ENCODE peak calls at places on chromosome 11, in eight cellular contexts. One of them, this sample, is unnamed.

GRCh38 chr11:119147604-119148333 is 1.1 kb upstream of the ABCG4 start:
- DNase-seq in esophagus squamous epithelium: no peak
- DNase-seq in mesendoderm: peak
- DNase-seq in stomach: no peak
- DNase-seq in heart right ventricle: no peak
- DNase-seq in K562: no peak
- DNase-seq in right cardiac atrium: peak
- DNase-seq in naive thymus-derived CD4-positive, alpha-beta T cell: no peak
- DNase-seq in this sample: no peak

GRCh38 chr11:64021742-64022067 is 14.0 kb upstream of the FLRT1 start:
- DNase-seq in heart right ventricle: no peak
- DNase-seq in K562: no peak
- DNase-seq in right cardiac atrium: no peak
- DNase-seq in mesendoderm: no peak
- DNase-seq in stomach: no peak
- DNase-seq in esophagus squamous epithelium: no peak
- DNase-seq in naive thymus-derived CD4-positive, alpha-beta T cell: no peak
- DNase-seq in this sample: no peak

GRCh38 chr11:73520358-73521061 is 77.4 kb downstream of the FAM168A start:
- DNase-seq in naive thymus-derived CD4-positive, alpha-beta T cell: no peak
- DNase-seq in mesendoderm: no peak
- DNase-seq in right cardiac atrium: no peak
- DNase-seq in stomach: no peak
- DNase-seq in K562: no peak
- DNase-seq in heart right ventricle: no peak
- DNase-seq in esophagus squamous epithelium: no peak
- DNase-seq in this sample: no peak

GRCh38 chr11:2521081-2521480 is 76.3 kb downstream of the KCNQ1 start:
- DNase-seq in K562: no peak
- DNase-seq in mesendoderm: no peak
- DNase-seq in naive thymus-derived CD4-positive, alpha-beta T cell: no peak
- DNase-seq in heart right ventricle: peak
- DNase-seq in esophagus squamous epithelium: no peak
- DNase-seq in right cardiac atrium: peak
- DNase-seq in stomach: peak
- DNase-seq in this sample: no peak

GRCh38 chr11:1771273-1771672 is 7.5 kb upstream of the CTSD start:
- DNase-seq in heart right ventricle: no peak
- DNase-seq in stomach: peak
- DNase-seq in K562: no peak
- DNase-seq in naive thymus-derived CD4-positive, alpha-beta T cell: no peak
- DNase-seq in esophagus squamous epithelium: no peak
- DNase-seq in right cardiac atrium: no peak
- DNase-seq in mesendoderm: no peak
- DNase-seq in this sample: no peak

GRCh38 chr11:3188496-3189192 is 23.5 kb upstream of the OSBPL5 start:
- DNase-seq in K562: no peak
- DNase-seq in heart right ventricle: no peak
- DNase-seq in stomach: no peak
- DNase-seq in right cardiac atrium: no peak
- DNase-seq in esophagus squamous epithelium: no peak
- DNase-seq in mesendoderm: no peak
- DNase-seq in naive thymus-derived CD4-positive, alpha-beta T cell: no peak
- DNase-seq in this sample: no peak

GRCh38 chr11:67117176-67117575 is 1.9 kb upstream of the KDM2A start:
- DNase-seq in stomach: no peak
- DNase-seq in heart right ventricle: no peak
- DNase-seq in esophagus squamous epithelium: no peak
- DNase-seq in mesendoderm: no peak
- DNase-seq in K562: no peak
- DNase-seq in naive thymus-derived CD4-positive, alpha-beta T cell: no peak
- DNase-seq in right cardiac atrium: no peak
- DNase-seq in this sample: no peak

GRCh38 chr11:119791047-119791446 is 62.0 kb upstream of the NECTIN1 start:
- DNase-seq in naive thymus-derived CD4-positive, alpha-beta T cell: no peak
- DNase-seq in heart right ventricle: no peak
- DNase-seq in stomach: no peak
- DNase-seq in mesendoderm: no peak
- DNase-seq in esophagus squamous epithelium: no peak
- DNase-seq in right cardiac atrium: no peak
- DNase-seq in K562: no peak
- DNase-seq in this sample: no peak

GRCh38 chr11:3841426-3842304 is 906 bp upstream of the RHOG start:
- DNase-seq in esophagus squamous epithelium: peak
- DNase-seq in mesendoderm: peak
- DNase-seq in naive thymus-derived CD4-positive, alpha-beta T cell: peak
- DNase-seq in heart right ventricle: peak
- DNase-seq in stomach: peak
- DNase-seq in K562: peak
- DNase-seq in right cardiac atrium: peak
- DNase-seq in this sample: peak

GRCh38 chr11:61803889-61804647 is 11.4 kb downstream of the FEN1 start:
- DNase-seq in mesendoderm: no peak
- DNase-seq in heart right ventricle: no peak
- DNase-seq in right cardiac atrium: no peak
- DNase-seq in K562: no peak
- DNase-seq in esophagus squamous epithelium: no peak
- DNase-seq in stomach: no peak
- DNase-seq in naive thymus-derived CD4-positive, alpha-beta T cell: no peak
- DNase-seq in this sample: no peak

GRCh38 chr11:61796127-61796526 is 3.4 kb downstream of the FEN1 start:
- DNase-seq in stomach: no peak
- DNase-seq in heart right ventricle: no peak
- DNase-seq in naive thymus-derived CD4-positive, alpha-beta T cell: no peak
- DNase-seq in esophagus squamous epithelium: no peak
- DNase-seq in K562: no peak
- DNase-seq in mesendoderm: no peak
- DNase-seq in right cardiac atrium: no peak
- DNase-seq in this sample: no peak

GRCh38 chr11:61797263-61797944 is 4.7 kb downstream of the FEN1 start:
- DNase-seq in stomach: peak
- DNase-seq in naive thymus-derived CD4-positive, alpha-beta T cell: peak
- DNase-seq in esophagus squamous epithelium: no peak
- DNase-seq in K562: peak
- DNase-seq in right cardiac atrium: peak
- DNase-seq in heart right ventricle: peak
- DNase-seq in mesendoderm: peak
- DNase-seq in this sample: peak

GRCh38 chr11:61800331-61801281 is 7.9 kb downstream of the FEN1 start:
- DNase-seq in heart right ventricle: no peak
- DNase-seq in mesendoderm: no peak
- DNase-seq in naive thymus-derived CD4-positive, alpha-beta T cell: no peak
- DNase-seq in right cardiac atrium: no peak
- DNase-seq in esophagus squamous epithelium: no peak
- DNase-seq in K562: peak
- DNase-seq in stomach: no peak
- DNase-seq in this sample: no peak

DNA sequence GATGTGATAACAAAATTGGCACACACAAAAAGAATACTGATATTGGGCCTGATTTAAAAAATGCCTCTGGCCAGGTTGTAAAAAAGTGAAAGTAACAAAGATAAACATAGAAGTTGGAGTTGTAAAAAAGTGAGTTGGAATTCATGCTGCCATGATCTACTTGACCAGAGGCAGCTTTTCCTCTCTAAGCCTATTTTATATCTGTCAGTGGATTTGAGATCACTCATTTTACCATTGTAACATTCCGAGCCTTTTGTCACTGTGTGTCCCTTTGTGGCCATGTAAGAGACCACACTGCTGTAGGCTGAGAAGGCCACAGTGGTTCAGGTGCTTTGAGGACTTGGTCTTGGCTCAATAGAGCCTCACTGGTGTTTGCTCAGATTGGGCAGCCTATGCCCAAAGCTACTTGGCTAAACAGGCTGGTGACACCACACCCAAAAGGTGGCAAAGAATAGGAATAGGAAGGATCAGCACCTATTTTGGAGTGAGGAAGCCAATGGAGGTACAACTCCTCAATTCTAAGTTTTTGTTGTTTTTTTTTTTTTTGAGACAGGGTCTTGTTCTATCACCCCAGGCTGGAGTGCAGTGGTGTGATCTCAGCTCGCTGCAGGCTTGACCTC is 7.1 kb downstream of the FEN1 start:
- DNase-seq in heart right ventricle: no peak
- DNase-seq in stomach: no peak
- DNase-seq in right cardiac atrium: no peak
- DNase-seq in K562: no peak
- DNase-seq in mesendoderm: no peak
- DNase-seq in naive thymus-derived CD4-positive, alpha-beta T cell: no peak
- DNase-seq in esophagus squamous epithelium: no peak
- DNase-seq in this sample: no peak
- H3K27ac ChIP-seq in heart right ventricle: no peak
- H3K27ac ChIP-seq in stomach: no peak
- H3K27ac ChIP-seq in right cardiac atrium: no peak
- H3K27ac ChIP-seq in K562: peak
- H3K27ac ChIP-seq in mesendoderm: no peak
- H3K27ac ChIP-seq in naive thymus-derived CD4-positive, alpha-beta T cell: no peak
- H3K27ac ChIP-seq in esophagus squamous epithelium: no peak
- H3K27ac ChIP-seq in this sample: no peak

GRCh38 chr11:65298655-65299179 is 15.9 kb upstream of the CDC42EP2 start:
- DNase-seq in esophagus squamous epithelium: no peak
- DNase-seq in right cardiac atrium: peak
- DNase-seq in stomach: no peak
- DNase-seq in heart right ventricle: peak
- DNase-seq in K562: no peak
- DNase-seq in mesendoderm: no peak
- DNase-seq in naive thymus-derived CD4-positive, alpha-beta T cell: no peak
- DNase-seq in this sample: no peak

GRCh38 chr11:65300621-65301290 is 13.9 kb upstream of the CDC42EP2 start:
- DNase-seq in K562: no peak
- DNase-seq in mesendoderm: no peak
- DNase-seq in stomach: no peak
- DNase-seq in right cardiac atrium: no peak
- DNase-seq in heart right ventricle: no peak
- DNase-seq in esophagus squamous epithelium: no peak
- DNase-seq in naive thymus-derived CD4-positive, alpha-beta T cell: no peak
- DNase-seq in this sample: no peak

GRCh38 chr11:65295571-65296338 is 18.9 kb upstream of the CDC42EP2 start:
- DNase-seq in esophagus squamous epithelium: no peak
- DNase-seq in heart right ventricle: no peak
- DNase-seq in naive thymus-derived CD4-positive, alpha-beta T cell: no peak
- DNase-seq in stomach: no peak
- DNase-seq in right cardiac atrium: no peak
- DNase-seq in K562: no peak
- DNase-seq in mesendoderm: no peak
- DNase-seq in this sample: no peak

GRCh38 chr11:65297026-65297667 is 17.5 kb upstream of the CDC42EP2 start:
- DNase-seq in heart right ventricle: peak
- DNase-seq in esophagus squamous epithelium: no peak
- DNase-seq in mesendoderm: no peak
- DNase-seq in K562: no peak
- DNase-seq in stomach: no peak
- DNase-seq in right cardiac atrium: peak
- DNase-seq in naive thymus-derived CD4-positive, alpha-beta T cell: no peak
- DNase-seq in this sample: no peak

DNA sequence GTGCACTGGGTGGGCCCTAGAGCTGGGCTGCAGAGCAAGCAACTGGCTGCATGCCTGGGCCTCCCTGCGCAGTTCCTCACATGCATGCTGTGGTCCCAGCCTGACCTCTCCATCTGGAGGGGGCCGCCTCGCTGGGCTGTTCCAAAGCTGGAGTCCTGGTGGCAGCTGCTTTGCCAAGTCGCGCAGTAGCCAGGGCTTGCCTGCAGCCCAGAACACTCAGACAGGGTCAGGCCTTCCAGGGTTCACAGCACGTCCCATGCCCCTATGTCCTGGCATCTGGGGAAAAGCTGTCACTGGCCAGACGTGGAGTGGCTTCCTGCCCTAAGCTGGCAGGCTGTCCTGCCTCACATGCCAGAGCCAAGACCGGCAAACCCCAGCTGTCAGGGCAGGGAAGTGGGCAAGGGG is 16.5 kb upstream of the CDC42EP2 start:
- DNase-seq in esophagus squamous epithelium: no peak
- DNase-seq in right cardiac atrium: peak
- DNase-seq in naive thymus-derived CD4-positive, alpha-beta T cell: no peak
- DNase-seq in mesendoderm: no peak
- DNase-seq in K562: no peak
- DNase-seq in heart right ventricle: peak
- DNase-seq in stomach: peak
- DNase-seq in this sample: no peak
- H3K27ac ChIP-seq in esophagus squamous epithelium: peak
- H3K27ac ChIP-seq in right cardiac atrium: peak
- H3K27ac ChIP-seq in naive thymus-derived CD4-positive, alpha-beta T cell: no peak
- H3K27ac ChIP-seq in mesendoderm: no peak
- H3K27ac ChIP-seq in K562: no peak
- H3K27ac ChIP-seq in heart right ventricle: peak
- H3K27ac ChIP-seq in stomach: peak
- H3K27ac ChIP-seq in this sample: peak

DNA sequence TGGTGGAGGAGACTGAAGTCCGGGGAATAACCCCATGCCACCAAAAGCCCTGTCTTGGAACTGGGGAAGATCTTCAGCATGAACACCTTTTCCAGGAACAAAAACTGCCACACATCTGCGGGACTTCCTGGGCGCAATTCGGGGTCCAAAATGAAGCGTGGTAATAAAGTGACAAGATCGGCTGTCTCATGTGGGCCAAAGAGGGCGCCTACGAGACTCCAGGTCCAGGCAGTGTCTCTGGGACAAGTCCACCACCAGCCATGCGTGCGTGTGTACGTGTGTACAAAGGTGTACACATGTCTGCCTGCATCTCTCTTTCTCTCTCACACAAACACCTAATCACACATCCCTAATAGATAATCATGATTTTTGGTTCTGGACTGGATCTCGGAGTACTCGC is 8.9 kb upstream of the MYBPC3 start:
- DNase-seq in right cardiac atrium: no peak
- DNase-seq in K562: no peak
- DNase-seq in heart right ventricle: no peak
- DNase-seq in naive thymus-derived CD4-positive, alpha-beta T cell: no peak
- DNase-seq in mesendoderm: no peak
- DNase-seq in stomach: no peak
- DNase-seq in esophagus squamous epithelium: no peak
- DNase-seq in this sample: no peak
- H3K27ac ChIP-seq in right cardiac atrium: peak
- H3K27ac ChIP-seq in K562: peak
- H3K27ac ChIP-seq in heart right ventricle: peak
- H3K27ac ChIP-seq in naive thymus-derived CD4-positive, alpha-beta T cell: no peak
- H3K27ac ChIP-seq in mesendoderm: no peak
- H3K27ac ChIP-seq in stomach: no peak
- H3K27ac ChIP-seq in esophagus squamous epithelium: no peak
- H3K27ac ChIP-seq in this sample: no peak

DNA sequence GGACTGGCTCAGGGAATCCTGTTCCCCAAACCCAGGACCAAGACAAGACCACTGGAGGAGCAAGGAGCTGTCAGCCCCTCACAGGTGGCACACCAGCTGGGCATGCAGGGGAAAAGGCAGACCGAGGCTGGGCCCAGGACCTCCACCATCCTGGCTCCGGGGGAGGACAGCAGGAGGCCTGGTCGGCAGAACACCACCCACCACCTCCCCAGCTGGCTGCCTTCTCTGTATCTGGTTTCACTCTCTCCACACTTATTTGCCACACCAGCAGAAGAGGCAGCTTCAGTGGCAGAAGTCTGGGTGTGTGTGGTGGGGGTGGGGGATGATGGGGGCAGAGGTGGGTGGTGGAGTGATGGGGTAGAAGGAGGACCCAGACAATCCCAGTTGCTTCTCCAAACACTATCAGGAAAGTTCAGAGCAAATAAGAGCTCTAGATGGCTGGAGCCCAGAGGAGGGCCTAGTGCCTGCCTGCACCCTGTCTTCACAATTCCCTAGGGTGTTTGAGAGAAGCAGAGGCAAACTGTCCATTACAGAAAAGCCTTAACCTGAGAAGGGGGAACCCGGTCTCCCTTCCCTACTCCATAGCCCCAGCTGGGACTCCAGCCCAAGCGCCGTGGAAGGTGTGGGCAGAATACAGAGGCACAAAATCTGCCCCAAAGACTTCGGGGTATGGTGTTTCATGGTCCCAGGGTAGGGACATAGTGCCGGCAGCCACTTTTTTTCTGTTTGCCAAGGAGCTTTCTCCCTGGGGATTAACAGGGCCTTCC is 52.0 kb upstream of the CDON start:
- DNase-seq in esophagus squamous epithelium: no peak
- DNase-seq in stomach: no peak
- DNase-seq in naive thymus-derived CD4-positive, alpha-beta T cell: no peak
- DNase-seq in right cardiac atrium: peak
- DNase-seq in heart right ventricle: no peak
- DNase-seq in K562: no peak
- DNase-seq in mesendoderm: no peak
- DNase-seq in this sample: no peak
- H3K27ac ChIP-seq in esophagus squamous epithelium: peak
- H3K27ac ChIP-seq in stomach: peak
- H3K27ac ChIP-seq in naive thymus-derived CD4-positive, alpha-beta T cell: no peak
- H3K27ac ChIP-seq in right cardiac atrium: peak
- H3K27ac ChIP-seq in heart right ventricle: peak
- H3K27ac ChIP-seq in K562: no peak
- H3K27ac ChIP-seq in mesendoderm: no peak
- H3K27ac ChIP-seq in this sample: no peak

This sample was measured in CD4-positive, CD25-positive, alpha-beta regulatory T cell.